ENCODE peak calls at places on chromosomes 4 and X, in four cellular contexts. I, F, Z and H are unnamed samples.

GRCh38 chr4:858136-858535 is 32.2 kb upstream of the CPLX1 start:
- DNase-seq in Z (no peak), I (no peak), F (no peak), H (no peak)

GRCh38 chr4:184846531-184846930 is 20.8 kb upstream of the ACSL1 start:
- DNase-seq in I (no peak), Z (no peak), F (no peak), H (no peak)

GRCh38 chr4:4805805-4806345 is 53.6 kb upstream of the MSX1 start:
- DNase-seq in Z (no peak), F (no peak), I (no peak), H (no peak)

GRCh38 chr4:163688856-163689255 is 194.4 kb downstream of the TMA16 start:
- DNase-seq in I (no peak), F (no peak), Z (no peak), H (no peak)

GRCh38 chr4:56374956-56375355 is 12.3 kb downstream of the AASDH start:
- DNase-seq in I (no peak), F (no peak), Z (no peak), H (no peak)

GRCh38 chr4:17324431-17324830 is 187.5 kb downstream of the QDPR start:
- DNase-seq in F (peak), I (no peak), Z (peak), H (peak)

GRCh38 chr4:7909463-7909862 is 30.2 kb downstream of the AFAP1 start:
- DNase-seq in F (no peak), I (no peak), Z (no peak), H (no peak)

GRCh38 chr4:19739101-19739651 is 512.5 kb upstream of the SLIT2 start:
- DNase-seq in F (peak), Z (no peak), I (peak), H (no peak)

GRCh38 chrX:49284212-49284611 is 14.6 kb downstream of the PPP1R3F start:
- DNase-seq in I (no peak), Z (no peak), F (no peak), H (no peak)

GRCh38 chrX:148298737-148299136 is 201.7 kb upstream of the AFF2 start:
- DNase-seq in F (no peak), Z (no peak), I (no peak), H (no peak)

GRCh38 chrX:65677954-65678469 is 10.6 kb downstream of the MSN start:
- DNase-seq in I (peak), Z (peak), F (no peak), H (peak)

GRCh38 chr4:109701566-109702399 is 1.5 kb downstream of the CASP6 start:
- DNase-seq in I (no peak), F (peak), Z (no peak), H (no peak)

GRCh38 chr4:41575665-41576064 is 37.7 kb downstream of the LIMCH1 start:
- DNase-seq in F (no peak), I (no peak), Z (no peak), H (no peak)

GRCh38 chrX:8845060-8845459 is 43.9 kb upstream of the FAM9A start:
- DNase-seq in Z (no peak), I (peak), F (no peak), H (no peak)

GRCh38 chr4:82833696-82834313 is 35.2 kb upstream of the SCD5 start:
- DNase-seq in F (no peak), I (peak), Z (no peak), H (no peak)

GRCh38 chr4:121373841-121374240 is 7.0 kb downstream of the QRFPR start:
- DNase-seq in F (no peak), Z (no peak), I (no peak), H (no peak)